ENCODE peak calls at places on chromosomes 13 and 19, in nine cellular contexts. N is gastrocnemius medialis, Q is neural progenitor cell, U is AG09309, V is ovary, L is prostate gland, D is brain microvascular endothelial cell, F is AG10803, Y is astrocyte of the spinal cord. Z is an unnamed sample.

GRCh38 chr13:74040200-74040599 is 94.0 kb downstream of the KLF12 start:
- DNase-seq in Q (peak), Y (peak), N (peak), V (peak), F (no peak), L (no peak), D (peak), U (no peak), Z (no peak)

GRCh38 chr19:46753420-46754155 is 7.3 kb upstream of the STRN4 start:
- DNase-seq in F (no peak), V (peak), L (peak), U (no peak), Q (peak), N (no peak), Y (no peak), D (no peak), Z (no peak)

GRCh38 chr13:112575680-112576079 is 12.3 kb downstream of the TUBGCP3 start:
- DNase-seq in Q (no peak), N (no peak), V (no peak), L (no peak), U (no peak), Y (no peak), D (no peak), F (peak), Z (no peak)

GRCh38 chr19:13726323-13726722 is 38.0 kb upstream of the MRI1 start:
- DNase-seq in F (no peak), Y (no peak), N (no peak), V (no peak), D (no peak), L (no peak), Q (no peak), U (no peak), Z (no peak)

GRCh38 chr19:1122972-1123363 is 19.2 kb downstream of the GPX4 start:
- DNase-seq in Y (peak), D (peak), V (peak), U (no peak), F (peak), L (peak), Q (peak), N (no peak), Z (no peak)

GRCh38 chr19:18469245-18470107 is 31.5 kb upstream of the ISYNA1 start:
- DNase-seq in L (no peak), U (no peak), Q (peak), Y (peak), N (peak), D (peak), F (peak), V (peak), Z (no peak)

GRCh38 chr19:3692141-3693029 is 7.9 kb downstream of the PIP5K1C start:
- DNase-seq in D (no peak), N (no peak), U (no peak), Y (no peak), Q (no peak), L (no peak), V (peak), F (no peak), Z (no peak)

GRCh38 chr19:46299004-46299509 is 2.2 kb downstream of the HIF3A start:
- DNase-seq in L (peak), U (no peak), Y (peak), D (peak), V (peak), Q (no peak), N (peak), F (peak), Z (peak)

GRCh38 chr13:110471833-110472162 is 89.7 kb downstream of the RAB20 start:
- DNase-seq in D (peak), Y (peak), N (peak), F (no peak), Q (no peak), L (no peak), U (no peak), V (no peak), Z (no peak)

GRCh38 chr13:30157616-30157993 is 149.7 kb downstream of the KATNAL1 start:
- DNase-seq in N (no peak), D (no peak), L (no peak), U (no peak), Q (no peak), F (no peak), Y (no peak), V (no peak), Z (no peak)

GRCh38 chr19:18437481-18438330 is at the start of gene ISYNA1:
- DNase-seq in Q (peak), Y (peak), F (no peak), V (peak), L (peak), U (no peak), N (no peak), D (peak), Z (no peak)

GRCh38 chr19:19463348-19464117 is 51.8 kb downstream of the TSSK6 start:
- DNase-seq in F (peak), Y (peak), V (peak), L (no peak), Q (no peak), N (peak), U (peak), D (peak), Z (no peak)

GRCh38 chr19:18992696-18993095 is 40.6 kb downstream of the SUGP2 start:
- DNase-seq in Y (no peak), N (no peak), V (no peak), F (no peak), Q (no peak), L (no peak), U (no peak), D (no peak), Z (no peak)

GRCh38 chr13:26558074-26558805 is 757 bp downstream of the WASF3 start:
- DNase-seq in U (no peak), V (no peak), Q (peak), D (no peak), Y (peak), L (no peak), F (peak), N (no peak), Z (no peak)

GRCh38 chr19:49864890-49865289 is 2.5 kb downstream of the PNKP start:
- DNase-seq in Q (no peak), V (no peak), Y (no peak), U (no peak), L (no peak), N (no peak), F (no peak), D (no peak), Z (no peak)
- H3K4me3 ChIP-seq in Q (peak), V (no peak), Y (no peak), U (no peak), L (no peak), N (no peak), F (no peak), D (no peak), Z (no peak)

GRCh38 chr13:40993987-40994386 is 25.1 kb downstream of the ELF1 start:
- DNase-seq in Q (no peak), U (no peak), L (peak), Y (no peak), F (no peak), D (no peak), N (no peak), V (no peak), Z (no peak)
- TF ChIP-seq CTCF in Q (no peak), U (no peak), L (no peak), Y (no peak), F (no peak), D (no peak), N (no peak), V (no peak), Z (no peak)

GRCh38 chr19:38228005-38228377 is 4.0 kb upstream of the DPF1 start:
- DNase-seq in Q (peak), Y (no peak), D (no peak), F (no peak), V (no peak), N (no peak), U (no peak), L (no peak), Z (no peak)

GRCh38 chr19:38224014-38224862 is at the start of gene DPF1:
- DNase-seq in D (peak), N (no peak), V (no peak), F (peak), U (no peak), Q (peak), L (no peak), Y (peak), Z (peak)

GRCh38 chr19:38228491-38229439 is 4.7 kb upstream of the DPF1 start:
- DNase-seq in U (no peak), L (no peak), F (no peak), Y (no peak), D (no peak), N (no peak), V (peak), Q (peak), Z (no peak)

GRCh38 chr19:38229585-38230073 is 5.6 kb upstream of the DPF1 start:
- DNase-seq in N (no peak), U (peak), Q (peak), F (peak), L (peak), Y (peak), V (peak), D (peak), Z (peak)

GRCh38 chr19:38227272-38228004 is 3.4 kb upstream of the DPF1 start:
- DNase-seq in N (no peak), Y (no peak), D (no peak), U (no peak), V (no peak), L (no peak), Q (no peak), F (no peak), Z (no peak)
- H3K4me3 ChIP-seq in N (no peak), Y (no peak), D (no peak), U (no peak), V (no peak), L (no peak), Q (no peak), F (no peak), Z (no peak)

DNA sequence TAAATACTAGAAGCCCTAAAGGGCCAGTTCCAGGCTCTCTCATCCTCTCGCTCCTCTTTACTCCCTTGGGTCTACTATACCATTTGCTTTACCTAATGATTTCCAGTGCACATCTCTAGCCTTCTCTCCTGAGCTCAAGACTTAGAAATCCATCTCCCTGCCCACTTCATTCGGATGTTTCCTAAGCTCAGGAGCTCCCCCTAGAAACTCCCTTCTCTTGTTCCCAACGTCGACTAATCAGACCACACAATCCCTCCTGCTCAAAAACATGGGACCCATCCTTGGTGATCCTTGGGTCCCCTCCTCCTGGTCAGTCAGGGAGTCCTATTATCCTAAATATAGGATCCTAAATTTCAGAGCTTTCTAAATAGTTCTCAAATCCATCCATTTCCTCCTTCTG is 21.1 kb upstream of the STK24 start:
- DNase-seq in N (no peak), F (no peak), D (no peak), V (no peak), Q (peak), U (no peak), Y (no peak), L (no peak), Z (no peak)
- TF ChIP-seq CTCF in N (no peak), F (peak), D (peak), V (no peak), Q (peak), U (peak), Y (peak), L (no peak), Z (peak)

DNA sequence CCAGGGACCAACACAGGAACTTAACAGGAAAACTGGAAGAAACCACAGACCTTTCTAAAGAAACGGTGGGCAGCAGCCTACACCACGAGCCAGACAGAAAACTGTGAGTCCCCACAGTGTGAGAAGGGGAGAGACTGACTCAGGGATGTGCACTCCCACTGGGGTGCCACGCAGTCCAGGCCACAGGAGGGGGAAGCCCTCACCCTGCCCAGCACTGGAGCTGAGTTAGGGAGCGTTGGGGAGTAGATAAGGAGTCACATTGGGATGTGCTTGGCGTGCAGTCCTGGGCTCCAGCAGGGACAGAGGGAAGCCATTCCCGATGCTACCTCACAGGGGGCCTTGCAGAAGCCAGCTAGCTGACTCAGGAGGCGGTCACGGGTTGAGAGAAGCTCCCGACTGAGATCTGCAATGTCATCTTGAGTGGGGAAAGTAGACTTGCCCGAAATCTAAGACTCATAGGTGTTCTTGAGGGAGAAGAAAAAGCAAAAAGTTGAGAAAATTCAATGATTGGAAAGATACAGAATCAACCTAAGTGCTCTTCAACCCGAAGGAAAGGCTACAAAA is 17.3 kb downstream of the SIGLEC8 start:
- DNase-seq in U (no peak), N (no peak), L (no peak), D (no peak), Y (no peak), Q (no peak), V (no peak), F (no peak), Z (no peak)
- H3K4me3 ChIP-seq in U (no peak), N (no peak), L (no peak), D (no peak), Y (no peak), Q (no peak), V (no peak), F (no peak), Z (no peak)

Z was measured in retinal pigment epithelial cell.